ENCODE peak calls at places on chromosomes 11 and 22, in four cellular contexts. B is T-helper 1 cell; O is stimulated activated CD4-positive, alpha-beta T cell treated with anti-CD3 and anti-CD28 coated beads, Interleukin-1b, Interleukin-23, amount 100 ng/mL, for 4 hours; Q is OCI-LY7. C is an unnamed sample.

GRCh38 chr11:68677432-68677831 is 6.9 kb upstream of the GAL start:
- DNase-seq in O (no peak), B (no peak), Q (no peak), C (no peak)

GRCh38 chr11:48307760-48308386 is 1.9 kb downstream of the OR4S1 start:
- DNase-seq in B (peak; percentile 38), O (peak; percentile 43), Q (peak; percentile 70), C (peak; percentile 47)

GRCh38 chr11:73308003-73308962 is at the start of gene ARHGEF17:
- DNase-seq in Q (no peak), B (peak; percentile 26), O (peak; percentile 33), C (no peak)

GRCh38 chr11:7514099-7514725 is 413 bp downstream of the PPFIBP2 start:
- DNase-seq in Q (peak; percentile 41), B (no peak), O (peak; percentile 6), C (no peak)

GRCh38 chr11:93537767-93538261 is 5.4 kb downstream of the SMCO4 start:
- DNase-seq in Q (no peak), O (no peak), B (no peak), C (no peak)

GRCh38 chr11:117176186-117176585 is 2.4 kb upstream of the SIDT2 start:
- DNase-seq in B (no peak), O (no peak), Q (no peak), C (no peak)

GRCh38 chr11:81497202-81497804 is 1236.4 kb downstream of the FAM181B start:
- DNase-seq in O (no peak), Q (peak; percentile 40), B (no peak), C (no peak)

GRCh38 chr11:86438685-86439084 is 64.0 kb downstream of the CCDC81 start:
- DNase-seq in Q (no peak), O (no peak), B (no peak), C (no peak)

GRCh38 chr11:128796275-128796674 is 70.8 kb downstream of the KCNJ1 start:
- DNase-seq in O (no peak), B (no peak), Q (no peak), C (no peak)

GRCh38 chr11:10373340-10373739 is 68.5 kb downstream of the ADM start:
- DNase-seq in Q (no peak), O (no peak), B (no peak), C (no peak)

GRCh38 chr11:10418259-10418949 is 36.7 kb upstream of the AMPD3 start:
- DNase-seq in B (no peak), O (no peak), Q (no peak), C (no peak)

GRCh38 chr22:22461111-22461510 is 47.4 kb downstream of the ZNF280B start:
- DNase-seq in O (no peak), Q (no peak), B (no peak), C (no peak)

GRCh38 chr11:36056160-36056751 is 112.4 kb downstream of the LDLRAD3 start:
- DNase-seq in Q (no peak), O (no peak), B (no peak), C (no peak)